ENCODE peak calls at places on chromosome 13, in six cellular contexts. One of them, this sample, is unnamed.

GRCh38 chr13:111961236-111961635 is 105.7 kb upstream of the SOX1 start:
- DNase-seq in endothelial cell of umbilical vein: no peak
- DNase-seq in A549: no peak
- DNase-seq in K562: no peak
- DNase-seq in GM12878: no peak
- DNase-seq in HepG2: no peak
- DNase-seq in this sample: no peak

GRCh38 chr13:111584101-111584500 is 263.7 kb downstream of the TEX29 start:
- DNase-seq in endothelial cell of umbilical vein: no peak
- DNase-seq in A549: no peak
- DNase-seq in K562: peak
- DNase-seq in GM12878: no peak
- DNase-seq in HepG2: no peak
- DNase-seq in this sample: no peak

GRCh38 chr13:50646070-50646469 is 197.4 kb downstream of the DLEU7 start:
- DNase-seq in endothelial cell of umbilical vein: no peak
- DNase-seq in A549: no peak
- DNase-seq in K562: no peak
- DNase-seq in GM12878: no peak
- DNase-seq in HepG2: no peak
- DNase-seq in this sample: no peak

GRCh38 chr13:101309014-101309619 is 107.2 kb downstream of the NALCN start:
- DNase-seq in endothelial cell of umbilical vein: no peak
- DNase-seq in A549: no peak
- DNase-seq in K562: no peak
- DNase-seq in GM12878: no peak
- DNase-seq in HepG2: no peak
- DNase-seq in this sample: no peak

GRCh38 chr13:40376867-40377266 is 289.6 kb downstream of the FOXO1 start:
- DNase-seq in endothelial cell of umbilical vein: peak
- DNase-seq in A549: no peak
- DNase-seq in K562: no peak
- DNase-seq in GM12878: no peak
- DNase-seq in HepG2: no peak
- DNase-seq in this sample: peak

GRCh38 chr13:38856065-38856464 is 134.6 kb downstream of the STOML3 start:
- DNase-seq in endothelial cell of umbilical vein: no peak
- DNase-seq in A549: no peak
- DNase-seq in K562: no peak
- DNase-seq in GM12878: no peak
- DNase-seq in HepG2: no peak
- DNase-seq in this sample: no peak

GRCh38 chr13:111239754-111240670 is 80.4 kb upstream of the TEX29 start:
- DNase-seq in endothelial cell of umbilical vein: no peak
- DNase-seq in A549: no peak
- DNase-seq in K562: no peak
- DNase-seq in GM12878: no peak
- DNase-seq in HepG2: no peak
- DNase-seq in this sample: peak

GRCh38 chr13:43558942-43559341 is 227.8 kb downstream of the ENOX1 start:
- DNase-seq in endothelial cell of umbilical vein: no peak
- DNase-seq in A549: no peak
- DNase-seq in K562: no peak
- DNase-seq in GM12878: no peak
- DNase-seq in HepG2: no peak
- DNase-seq in this sample: no peak

GRCh38 chr13:28337196-28338045 is 157.5 kb downstream of the FLT1 start:
- DNase-seq in endothelial cell of umbilical vein: peak
- DNase-seq in A549: no peak
- DNase-seq in K562: no peak
- DNase-seq in GM12878: no peak
- DNase-seq in HepG2: no peak
- DNase-seq in this sample: no peak

GRCh38 chr13:83515267-83515666 is 367.0 kb downstream of the SLITRK1 start:
- DNase-seq in endothelial cell of umbilical vein: no peak
- DNase-seq in A549: peak
- DNase-seq in K562: no peak
- DNase-seq in GM12878: no peak
- DNase-seq in HepG2: no peak
- DNase-seq in this sample: no peak

DNA sequence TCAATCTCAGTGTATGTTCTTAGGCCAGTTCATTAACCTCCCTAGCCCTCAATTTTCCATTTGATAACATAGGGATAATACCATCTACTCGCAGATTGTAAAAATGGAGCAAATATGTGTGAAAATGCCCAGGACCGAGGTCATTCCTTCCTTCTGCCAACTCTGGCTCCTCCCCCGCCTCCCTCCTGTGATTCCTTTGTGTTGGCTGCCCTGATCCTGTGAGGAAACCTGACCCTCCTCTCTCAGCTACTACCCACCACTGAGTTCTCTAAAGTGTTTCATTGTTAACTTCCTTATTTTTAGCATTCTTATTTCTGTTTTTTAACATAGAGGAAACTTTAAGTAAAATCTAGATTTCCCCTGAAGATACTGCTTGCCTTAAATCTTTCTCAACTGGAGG is 21.6 kb upstream of the FBXL3 start:
- DNase-seq in endothelial cell of umbilical vein: no peak
- DNase-seq in A549: no peak
- DNase-seq in K562: no peak
- DNase-seq in GM12878: no peak
- DNase-seq in HepG2: no peak
- DNase-seq in this sample: peak
- H3K4me3 ChIP-seq in endothelial cell of umbilical vein: no peak
- H3K4me3 ChIP-seq in A549: no peak
- H3K4me3 ChIP-seq in K562: no peak
- H3K4me3 ChIP-seq in GM12878: no peak
- H3K4me3 ChIP-seq in HepG2: no peak
- H3K4me3 ChIP-seq in this sample: no peak

GRCh38 chr13:24184265-24184841 is 23.8 kb downstream of the SPATA13 start:
- DNase-seq in endothelial cell of umbilical vein: no peak
- DNase-seq in A549: no peak
- DNase-seq in K562: no peak
- DNase-seq in GM12878: no peak
- DNase-seq in HepG2: peak
- DNase-seq in this sample: no peak

GRCh38 chr13:24187185-24187584 is 26.7 kb downstream of the SPATA13 start:
- DNase-seq in endothelial cell of umbilical vein: no peak
- DNase-seq in A549: no peak
- DNase-seq in K562: no peak
- DNase-seq in GM12878: no peak
- DNase-seq in HepG2: no peak
- DNase-seq in this sample: peak

GRCh38 chr13:24183741-24184182 is 23.2 kb downstream of the SPATA13 start:
- DNase-seq in endothelial cell of umbilical vein: no peak
- DNase-seq in A549: no peak
- DNase-seq in K562: no peak
- DNase-seq in GM12878: no peak
- DNase-seq in HepG2: peak
- DNase-seq in this sample: peak

GRCh38 chr13:24184855-24185254 is 24.3 kb downstream of the SPATA13 start:
- DNase-seq in endothelial cell of umbilical vein: no peak
- DNase-seq in A549: no peak
- DNase-seq in K562: no peak
- DNase-seq in GM12878: no peak
- DNase-seq in HepG2: no peak
- DNase-seq in this sample: no peak

GRCh38 chr13:24185591-24186232 is 25.2 kb downstream of the SPATA13 start:
- DNase-seq in endothelial cell of umbilical vein: no peak
- DNase-seq in A549: no peak
- DNase-seq in K562: no peak
- DNase-seq in GM12878: no peak
- DNase-seq in HepG2: no peak
- DNase-seq in this sample: no peak
- TF ChIP-seq MYC in endothelial cell of umbilical vein: no peak
- TF ChIP-seq MYC in A549: no peak
- TF ChIP-seq MYC in K562: no peak
- TF ChIP-seq MYC in GM12878: no peak
- TF ChIP-seq MYC in HepG2: no peak
- TF ChIP-seq MYC in this sample: no peak

GRCh38 chr13:113421673-113422270 is 31.5 kb downstream of the ADPRHL1 start:
- DNase-seq in endothelial cell of umbilical vein: no peak
- DNase-seq in A549: no peak
- DNase-seq in K562: no peak
- DNase-seq in GM12878: no peak
- DNase-seq in HepG2: no peak
- DNase-seq in this sample: no peak
- H3K4me3 ChIP-seq in endothelial cell of umbilical vein: no peak
- H3K4me3 ChIP-seq in A549: no peak
- H3K4me3 ChIP-seq in K562: no peak
- H3K4me3 ChIP-seq in GM12878: no peak
- H3K4me3 ChIP-seq in HepG2: no peak
- H3K4me3 ChIP-seq in this sample: no peak

DNA sequence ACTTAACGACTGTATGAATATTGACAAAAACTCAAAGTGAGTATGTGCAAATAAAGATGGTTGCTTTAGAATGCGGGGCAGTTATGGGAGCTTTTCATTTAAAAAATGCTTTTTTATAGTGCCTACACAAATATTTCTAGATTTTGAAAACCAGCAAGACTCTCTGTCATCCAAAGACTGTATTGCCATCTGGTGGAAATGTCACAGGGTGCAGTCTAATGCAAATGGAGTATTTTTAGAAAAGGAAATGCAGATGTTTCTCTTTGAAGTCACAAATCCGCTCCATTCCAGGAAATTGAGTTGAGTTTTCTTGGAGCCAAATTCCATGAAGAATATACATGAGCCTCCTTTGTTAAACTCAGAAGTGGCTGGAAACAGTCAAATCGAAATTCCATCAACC is 2.3 kb upstream of the C1QTNF9B start:
- DNase-seq in endothelial cell of umbilical vein: peak
- DNase-seq in A549: peak
- DNase-seq in K562: peak
- DNase-seq in GM12878: no peak
- DNase-seq in HepG2: peak
- DNase-seq in this sample: peak
- TF ChIP-seq MYC in endothelial cell of umbilical vein: no peak
- TF ChIP-seq MYC in A549: no peak
- TF ChIP-seq MYC in K562: no peak
- TF ChIP-seq MYC in GM12878: no peak
- TF ChIP-seq MYC in HepG2: no peak
- TF ChIP-seq MYC in this sample: no peak

DNA sequence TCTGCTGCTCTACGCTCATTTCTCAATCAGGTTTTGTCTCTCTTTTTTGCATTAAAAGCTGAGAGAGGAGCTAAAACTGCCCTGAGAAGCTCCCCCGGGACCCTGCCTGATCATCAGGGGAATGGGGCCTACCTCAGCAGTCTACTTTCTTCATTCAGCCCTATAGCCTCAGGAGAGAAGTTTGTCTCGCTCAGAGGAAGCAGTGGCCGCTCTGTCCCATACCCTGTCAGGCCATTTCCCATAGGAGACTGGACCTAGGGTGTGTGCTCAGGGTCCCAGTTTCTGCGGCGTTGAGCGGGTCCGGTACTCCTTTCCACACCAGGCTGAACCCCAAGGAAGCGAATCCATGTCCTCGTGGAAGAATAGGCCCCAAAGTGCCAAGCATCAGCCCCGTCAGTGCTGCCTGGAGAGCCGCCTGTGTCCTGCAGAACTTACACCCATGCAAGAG is 21.7 kb downstream of the UBE2L5 start:
- DNase-seq in endothelial cell of umbilical vein: no peak
- DNase-seq in A549: no peak
- DNase-seq in K562: no peak
- DNase-seq in GM12878: no peak
- DNase-seq in HepG2: no peak
- DNase-seq in this sample: peak
- H3K4me3 ChIP-seq in endothelial cell of umbilical vein: no peak
- H3K4me3 ChIP-seq in A549: no peak
- H3K4me3 ChIP-seq in K562: no peak
- H3K4me3 ChIP-seq in GM12878: peak
- H3K4me3 ChIP-seq in HepG2: no peak
- H3K4me3 ChIP-seq in this sample: no peak

DNA sequence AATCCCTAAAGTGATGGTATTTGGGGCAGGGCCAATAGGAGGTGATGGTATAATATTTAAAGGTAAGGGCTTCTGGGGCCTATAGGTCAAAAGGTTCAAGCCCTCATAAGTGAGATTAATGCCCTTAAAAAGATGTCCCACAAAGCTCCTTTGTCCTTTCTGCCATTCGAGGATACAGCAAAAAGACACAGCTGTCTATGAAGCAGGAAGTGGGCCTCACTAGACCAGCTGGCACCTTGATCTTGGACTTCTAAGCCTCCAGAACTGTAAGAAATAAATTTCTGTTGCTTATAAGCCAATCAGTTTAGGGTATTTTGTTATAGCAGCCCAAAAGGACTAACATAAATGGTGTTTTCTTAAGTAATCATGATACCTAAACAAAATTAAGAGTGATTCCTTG is 27.2 kb upstream of the POU4F1 start:
- DNase-seq in endothelial cell of umbilical vein: no peak
- DNase-seq in A549: no peak
- DNase-seq in K562: no peak
- DNase-seq in GM12878: no peak
- DNase-seq in HepG2: no peak
- DNase-seq in this sample: no peak
- TF ChIP-seq MYC in endothelial cell of umbilical vein: no peak
- TF ChIP-seq MYC in A549: no peak
- TF ChIP-seq MYC in K562: no peak
- TF ChIP-seq MYC in GM12878: no peak
- TF ChIP-seq MYC in HepG2: no peak
- TF ChIP-seq MYC in this sample: no peak

GRCh38 chr13:113393226-113393571 is 29.3 kb upstream of the GRTP1 start:
- DNase-seq in endothelial cell of umbilical vein: no peak
- DNase-seq in A549: no peak
- DNase-seq in K562: no peak
- DNase-seq in GM12878: no peak
- DNase-seq in HepG2: no peak
- DNase-seq in this sample: peak
- H3K4me3 ChIP-seq in endothelial cell of umbilical vein: no peak
- H3K4me3 ChIP-seq in A549: peak
- H3K4me3 ChIP-seq in K562: no peak
- H3K4me3 ChIP-seq in GM12878: peak
- H3K4me3 ChIP-seq in HepG2: peak
- H3K4me3 ChIP-seq in this sample: peak

DNA sequence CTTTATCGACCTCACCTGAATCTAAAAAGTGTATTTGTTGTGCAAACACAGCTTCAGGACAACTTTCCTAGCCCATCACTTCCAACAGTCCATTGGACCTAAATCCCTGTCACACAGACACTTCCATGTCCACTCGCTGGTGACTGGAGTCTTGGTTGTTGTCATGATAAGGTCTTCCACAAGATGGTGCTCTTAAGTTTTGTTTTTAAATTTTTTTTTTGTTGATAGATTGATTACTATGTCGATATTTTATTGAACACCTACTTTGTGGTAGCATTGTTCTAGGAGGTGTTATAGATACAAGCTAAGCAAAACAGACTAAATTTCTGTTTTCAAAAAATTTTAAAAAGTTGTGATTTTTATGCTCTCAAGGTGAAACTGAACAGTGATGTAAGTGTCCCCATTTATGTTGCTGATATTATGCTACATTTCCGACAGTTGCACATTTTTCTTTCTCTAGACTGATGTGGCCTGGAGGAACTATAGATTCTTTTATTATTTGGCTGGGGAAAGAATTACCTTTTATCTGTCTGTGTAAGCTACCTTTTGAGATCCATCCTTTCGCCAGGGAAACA is 8.1 kb upstream of the ERICH6B start:
- DNase-seq in endothelial cell of umbilical vein: peak
- DNase-seq in A549: peak
- DNase-seq in K562: peak
- DNase-seq in GM12878: peak
- DNase-seq in HepG2: peak
- DNase-seq in this sample: peak
- TF ChIP-seq MYC in endothelial cell of umbilical vein: no peak
- TF ChIP-seq MYC in A549: no peak
- TF ChIP-seq MYC in K562: no peak
- TF ChIP-seq MYC in GM12878: no peak
- TF ChIP-seq MYC in HepG2: no peak
- TF ChIP-seq MYC in this sample: no peak